ENCODE peak calls at places on chromosomes 2 and 18, in seven cellular contexts. D is H9, J is H1, Y is neuronal stem cell, E is IMR-90, L is mesendoderm, A is trophoblast cell. I is an unnamed sample.

GRCh38 chr2:95074663-95075439 is 46.8 kb downstream of the MRPS5 start:
- DNase-seq in D (no peak), J (no peak), Y (no peak), E (no peak), L (no peak), A (no peak), I (no peak)

GRCh38 chr18:70636991-70637390 is 348.1 kb downstream of the SOCS6 start:
- DNase-seq in D (no peak), J (no peak), Y (no peak), E (no peak), L (no peak), A (no peak), I (no peak)

GRCh38 chr2:159110784-159111183 is 142.3 kb downstream of the TANC1 start:
- DNase-seq in D (no peak), J (no peak), Y (no peak), E (no peak), L (no peak), A (no peak), I (peak; percentile 40)

GRCh38 chr2:162992828-162993227 is 154.3 kb upstream of the KCNH7 start:
- DNase-seq in D (no peak), J (no peak), Y (no peak), E (no peak), L (no peak), A (peak; percentile 35), I (no peak)

GRCh38 chr2:26008851-26009566 is 24.9 kb upstream of the RAB10 start:
- DNase-seq in D (no peak), J (no peak), Y (no peak), E (peak; percentile 79), L (no peak), A (peak; percentile 49), I (peak; percentile 72)

GRCh38 chr2:57597940-57598339 is 448.7 kb upstream of the VRK2 start:
- DNase-seq in D (no peak), J (no peak), Y (no peak), E (no peak), L (no peak), A (no peak), I (no peak)

GRCh38 chr2:10380048-10380926 is 67.8 kb downstream of the ODC1 start:
- DNase-seq in D (no peak), J (no peak), Y (no peak), E (peak; percentile 23), L (no peak), A (no peak), I (no peak)

GRCh38 chr18:13471971-13472628 is 253.5 kb downstream of the LDLRAD4 start:
- DNase-seq in D (no peak), J (no peak), Y (peak; percentile 49), E (no peak), L (no peak), A (no peak), I (no peak)

GRCh38 chr18:78671551-78671950 is 308.1 kb upstream of the SALL3 start:
- DNase-seq in D (no peak), J (no peak), Y (no peak), E (no peak), L (no peak), A (no peak), I (no peak)

GRCh38 chr2:163351966-163352365 is 383.8 kb downstream of the FIGN start:
- DNase-seq in D (no peak), J (no peak), Y (no peak), E (no peak), L (no peak), A (no peak), I (no peak)

GRCh38 chr2:102301867-102302362 is 9.4 kb upstream of the IL1RL1 start:
- DNase-seq in D (peak; percentile 74), J (peak; percentile 7), Y (peak; percentile 17), E (peak; percentile 32), L (peak; percentile 87), A (no peak), I (peak; percentile 59)

GRCh38 chr18:25099838-25100393 is 252.1 kb downstream of the ZNF521 start:
- DNase-seq in D (no peak), J (no peak), Y (no peak), E (peak; percentile 40), L (no peak), A (no peak), I (peak; percentile 70)

GRCh38 chr2:72931280-72931910 is 14.1 kb downstream of the EMX1 start:
- DNase-seq in D (no peak), J (no peak), Y (no peak), E (peak; percentile 59), L (no peak), A (no peak), I (no peak)

GRCh38 chr2:64718250-64718866 is 64.6 kb upstream of the SERTAD2 start:
- DNase-seq in D (no peak), J (no peak), Y (no peak), E (no peak), L (no peak), A (no peak), I (no peak)
- H3K18ac ChIP-seq in D (no peak overlapping the region), J (no peak overlapping the region), Y (no peak overlapping the region), E (no peak overlapping the region), L (no peak overlapping the region), A (no peak overlapping the region), I (no peak overlapping the region)

GRCh38 chr2:129381789-129382188 is 597.7 kb upstream of the RAB6C start:
- DNase-seq in D (no peak), J (no peak), Y (no peak), E (no peak), L (no peak), A (no peak), I (no peak)

GRCh38 chr2:129376404-129377077 is 602.9 kb upstream of the RAB6C start:
- DNase-seq in D (peak; percentile 47), J (no peak), Y (no peak), E (no peak), L (peak; percentile 20), A (peak; percentile 30), I (no peak)

GRCh38 chr2:129378186-129378585 is 601.3 kb upstream of the RAB6C start:
- DNase-seq in D (no peak), J (no peak), Y (no peak), E (no peak), L (no peak), A (no peak), I (no peak)

GRCh38 chr2:129377078-129377469 is 602.4 kb upstream of the RAB6C start:
- DNase-seq in D (no peak), J (no peak), Y (no peak), E (no peak), L (no peak), A (no peak), I (no peak)

GRCh38 chr2:129379411-129379810 is 600.1 kb upstream of the RAB6C start:
- DNase-seq in D (no peak), J (no peak), Y (no peak), E (no peak), L (no peak), A (no peak), I (no peak)
- H2BK5ac ChIP-seq in D (no peak overlapping the region), J (no peak overlapping the region), Y (no peak overlapping the region), E (no peak overlapping the region), L (no peak overlapping the region), A (no peak overlapping the region), I (no peak overlapping the region)

DNA sequence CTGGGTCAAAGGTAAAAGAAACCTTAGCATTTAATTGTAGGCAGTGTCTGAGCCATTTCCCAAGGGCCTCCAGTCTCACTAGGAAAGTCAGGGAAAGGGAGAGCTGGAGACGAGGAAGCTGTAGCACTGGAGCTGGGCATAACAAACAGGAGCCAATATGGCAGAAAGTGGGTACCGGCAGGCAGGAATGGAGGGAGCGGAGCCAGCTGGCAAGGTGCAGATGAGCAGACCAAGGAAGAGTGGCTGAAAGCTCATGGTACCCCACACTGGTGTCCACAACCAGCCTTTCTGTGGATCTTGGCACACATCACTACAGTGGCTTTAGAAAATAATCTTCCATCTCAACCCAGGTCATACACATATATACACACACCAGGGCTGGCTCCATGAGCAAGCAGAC is 40.0 kb downstream of the ANKRD44 start:
- DNase-seq in D (no peak), J (no peak), Y (no peak), E (no peak), L (no peak), A (no peak), I (no peak)
- H3K18ac ChIP-seq in D (no peak overlapping the region), J (no peak overlapping the region), Y (peak overlapping the region; percentile 22), E (no peak overlapping the region), L (no peak overlapping the region), A (no peak overlapping the region), I (no peak overlapping the region)

DNA sequence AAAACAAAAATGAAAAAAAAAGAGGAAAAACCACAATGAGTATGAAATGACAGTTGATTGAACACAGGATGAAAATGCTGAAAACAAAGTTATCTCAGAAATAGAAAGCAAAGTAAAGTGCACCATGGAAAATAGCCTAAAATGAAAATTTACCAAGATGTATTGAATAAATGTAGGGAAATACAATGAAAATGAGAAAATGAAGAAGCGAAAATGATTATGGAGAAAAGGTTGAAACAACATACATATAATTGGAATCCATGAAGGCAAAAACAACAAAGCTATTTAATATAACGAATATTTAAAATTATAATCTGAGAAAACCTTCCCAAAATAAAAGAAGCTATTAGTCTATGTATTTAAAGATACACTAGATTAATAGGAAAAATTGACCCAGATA is 147.4 kb downstream of the TMEM18 start:
- DNase-seq in D (no peak), J (no peak), Y (no peak), E (no peak), L (no peak), A (no peak), I (no peak)
- H2BK5ac ChIP-seq in D (no peak overlapping the region), J (no peak overlapping the region), Y (no peak overlapping the region), E (no peak overlapping the region), L (no peak overlapping the region), A (no peak overlapping the region), I (no peak overlapping the region)

DNA sequence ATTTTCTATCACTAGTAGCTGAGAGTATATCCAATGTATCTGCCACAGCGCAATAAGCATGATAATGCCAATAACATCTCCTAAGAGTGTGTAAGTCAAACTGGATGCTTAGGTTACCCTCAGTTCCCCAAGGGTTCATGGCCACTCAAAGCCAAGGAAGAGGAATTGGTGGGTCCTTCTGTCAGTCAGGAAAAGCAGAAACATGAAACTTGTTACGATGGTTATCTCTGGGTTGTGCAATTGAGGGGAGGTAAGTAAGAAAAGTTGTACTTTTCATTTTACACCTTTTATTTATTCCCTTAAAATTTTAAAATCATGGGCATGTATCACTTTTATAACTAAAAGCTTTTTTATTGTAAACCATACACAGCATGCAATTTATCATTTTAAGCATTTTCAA is 10.1 kb upstream of the GAD1 start:
- DNase-seq in D (no peak), J (no peak), Y (no peak), E (no peak), L (no peak), A (no peak), I (no peak)
- H3K18ac ChIP-seq in D (no peak overlapping the region), J (no peak overlapping the region), Y (no peak overlapping the region), E (no peak overlapping the region), L (no peak overlapping the region), A (no peak overlapping the region), I (no peak overlapping the region)

DNA sequence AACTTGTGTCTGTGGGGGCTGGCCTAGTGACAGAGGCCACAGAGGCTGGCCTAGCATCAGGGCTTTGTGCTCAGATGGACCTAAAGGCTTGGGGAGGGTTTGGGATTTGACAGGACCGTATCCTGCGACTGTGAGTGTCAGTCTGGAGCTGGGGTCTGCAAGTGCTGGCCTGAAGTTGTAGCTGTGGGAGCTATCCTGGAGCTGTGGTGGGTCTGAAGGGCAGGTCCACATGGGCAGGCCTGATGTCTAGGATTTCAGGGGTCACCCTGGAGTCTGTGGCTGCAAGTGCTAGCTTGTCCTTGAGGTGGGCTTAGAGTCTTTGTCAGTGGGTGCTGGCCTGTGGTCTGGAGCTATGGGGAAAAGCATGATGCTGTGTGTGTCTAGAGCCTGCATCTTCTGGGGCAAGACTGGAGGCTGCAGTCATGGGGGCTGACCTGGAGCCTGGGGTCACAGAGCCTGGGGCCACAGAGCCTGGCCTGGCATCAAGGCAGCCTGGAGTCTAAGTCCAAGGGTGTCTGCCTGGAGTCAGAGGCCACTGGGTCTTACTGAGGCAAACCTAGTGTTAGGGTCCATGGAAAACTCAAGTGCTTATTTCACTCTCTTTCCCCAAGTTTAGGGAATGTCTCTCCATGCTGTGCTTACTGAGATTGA is 3.6 kb downstream of the REG3A start:
- DNase-seq in D (no peak), J (no peak), Y (no peak), E (no peak), L (no peak), A (no peak), I (no peak)
- H2BK5ac ChIP-seq in D (no peak overlapping the region), J (no peak overlapping the region), Y (peak overlapping the region; percentile 54), E (no peak overlapping the region), L (no peak overlapping the region), A (no peak overlapping the region), I (no peak overlapping the region)

I was measured in mesenchymal stem cell.